ENCODE peak calls at places on chromosomes 13 and 19, in six cellular contexts. X, Q, S, Z, Y and E are unnamed samples.

GRCh38 chr13:74084375-74084902 is 49.8 kb downstream of the KLF12 start:
- DNase-seq in X (no peak), Q (no peak), S (no peak), Z (no peak), Y (no peak), E (no peak)

GRCh38 chr19:31160346-31160926 is 188.8 kb downstream of the TSHZ3 start:
- DNase-seq in X (no peak), Q (no peak), S (peak), Z (no peak), Y (no peak), E (peak)

GRCh38 chr13:86684402-86684801 is 885.2 kb upstream of the SLITRK6 start:
- DNase-seq in X (no peak), Q (no peak), S (no peak), Z (no peak), Y (peak), E (no peak)

GRCh38 chr19:57559008-57559403 is 657 bp downstream of the ZNF550 start:
- DNase-seq in X (peak), Q (peak), S (peak), Z (peak), Y (peak), E (peak)

GRCh38 chr19:46488551-46488950 is 7.1 kb downstream of the PNMA8B start:
- DNase-seq in X (no peak), Q (no peak), S (no peak), Z (no peak), Y (no peak), E (no peak)

GRCh38 chr13:51501592-51502205 is 48.9 kb upstream of the INTS6 start:
- DNase-seq in X (no peak), Q (peak), S (peak), Z (no peak), Y (peak), E (peak)

GRCh38 chr19:50215820-50216219 is 12.4 kb downstream of the MYH14 start:
- DNase-seq in X (no peak), Q (no peak), S (no peak), Z (no peak), Y (no peak), E (no peak)

GRCh38 chr19:7657047-7657779 is 11.6 kb upstream of the RETN start:
- DNase-seq in X (no peak), Q (no peak), S (peak), Z (no peak), Y (no peak), E (peak)

GRCh38 chr19:29999490-29999889 is 57.5 kb downstream of the URI1 start:
- DNase-seq in X (no peak), Q (no peak), S (no peak), Z (no peak), Y (no peak), E (no peak)

GRCh38 chr13:51844862-51845573 is at the start of gene TMEM272:
- DNase-seq in X (peak), Q (peak), S (peak), Z (peak), Y (no peak), E (no peak)

GRCh38 chr13:91544723-91545122 is 146.3 kb downstream of the GPC5 start:
- DNase-seq in X (no peak), Q (no peak), S (no peak), Z (no peak), Y (no peak), E (no peak)

GRCh38 chr19:31639306-31639705 is 290.1 kb upstream of the TSHZ3 start:
- DNase-seq in X (no peak), Q (peak), S (peak), Z (no peak), Y (no peak), E (no peak)

GRCh38 chr19:50198431-50199253 is 4.8 kb upstream of the MYH14 start:
- DNase-seq in X (no peak), Q (no peak), S (no peak), Z (no peak), Y (no peak), E (no peak)

GRCh38 chr19:53982056-53982455 is 9.4 kb upstream of the CACNG6 start:
- DNase-seq in X (no peak), Q (no peak), S (no peak), Z (no peak), Y (no peak), E (no peak)

GRCh38 chr19:2494084-2494446 is 18.1 kb downstream of the GADD45B start:
- DNase-seq in X (no peak), Q (peak), S (peak), Z (no peak), Y (no peak), E (peak)

GRCh38 chr19:30784850-30785459 is 412.8 kb downstream of the ZNF536 start:
- DNase-seq in X (peak), Q (peak), S (peak), Z (peak), Y (no peak), E (peak)

GRCh38 chr19:46975918-46976782 is 43.5 kb upstream of the NPAS1 start:
- DNase-seq in X (no peak), Q (peak), S (peak), Z (peak), Y (peak), E (peak)

GRCh38 chr19:38653028-38653571 is 5.7 kb downstream of the ACTN4 start:
- DNase-seq in X (no peak), Q (peak), S (peak), Z (no peak), Y (peak), E (peak)

GRCh38 chr13:94112731-94113130 is 366.8 kb downstream of the DCT start:
- DNase-seq in X (no peak), Q (no peak), S (peak), Z (no peak), Y (no peak), E (no peak)

GRCh38 chr13:33401238-33401637 is 115.7 kb upstream of the STARD13 start:
- DNase-seq in X (no peak), Q (peak), S (no peak), Z (peak), Y (no peak), E (no peak)

GRCh38 chr13:95262837-95263381 is 38.3 kb downstream of the ABCC4 start:
- DNase-seq in X (no peak), Q (no peak), S (no peak), Z (no peak), Y (no peak), E (no peak)

GRCh38 chr19:10988921-10989320 is 28.1 kb downstream of the SMARCA4 start:
- DNase-seq in X (no peak), Q (no peak), S (no peak), Z (no peak), Y (no peak), E (no peak)

GRCh38 chr19:52270266-52270885 is 989 bp downstream of the ZNF766 start:
- DNase-seq in X (no peak), Q (peak), S (peak), Z (no peak), Y (peak), E (peak)

GRCh38 chr13:41762796-41763195 is 198.1 kb downstream of the VWA8 start:
- DNase-seq in X (no peak), Q (no peak), S (no peak), Z (no peak), Y (no peak), E (no peak)

GRCh38 chr19:5651361-5651760 is 28.5 kb downstream of the SAFB start:
- DNase-seq in X (no peak), Q (no peak), S (no peak), Z (no peak), Y (no peak), E (no peak)

GRCh38 chr13:32136061-32136460 is 104.5 kb downstream of the FRY start:
- DNase-seq in X (no peak), Q (peak), S (no peak), Z (no peak), Y (no peak), E (no peak)

GRCh38 chr19:6259312-6259861 is 20.4 kb downstream of the MLLT1 start:
- DNase-seq in X (no peak), Q (no peak), S (peak), Z (no peak), Y (no peak), E (no peak)

GRCh38 chr13:23599083-23599925 is 29.1 kb downstream of the TNFRSF19 start:
- DNase-seq in X (no peak), Q (peak), S (no peak), Z (no peak), Y (peak), E (no peak)